ENCODE peak calls at places on chromosomes 2 and 18, in six cellular contexts. E, V, Q, K, G and N are unnamed samples.

GRCh38 chr2:24478243-24478642 is 12.8 kb upstream of the NCOA1 start:
- DNase-seq in E (no peak), V (no peak), Q (no peak), K (no peak), G (no peak), N (no peak)

GRCh38 chr2:184481862-184482261 is 116.5 kb upstream of the ZNF804A start:
- DNase-seq in E (no peak), V (no peak), Q (no peak), K (no peak), G (no peak), N (no peak)

GRCh38 chr2:99784282-99784681 is 294.5 kb upstream of the REV1 start:
- DNase-seq in E (no peak), V (no peak), Q (no peak), K (no peak), G (no peak), N (no peak)

GRCh38 chr18:59220164-59220783 is 316 bp downstream of the GRP start:
- DNase-seq in E (no peak), V (no peak), Q (no peak), K (no peak), G (no peak), N (no peak)

GRCh38 chr18:28823506-28824182 is 646.7 kb upstream of the CDH2 start:
- DNase-seq in E (no peak), V (no peak), Q (no peak), K (no peak), G (no peak), N (no peak)

GRCh38 chr18:41226186-41226585 is 728.8 kb upstream of the PIK3C3 start:
- DNase-seq in E (peak; percentile 84), V (no peak), Q (no peak), K (no peak), G (no peak), N (peak; percentile 90)

GRCh38 chr2:191705726-191706125 is 27.8 kb downstream of the NABP1 start:
- DNase-seq in E (peak; percentile 64), V (no peak), Q (no peak), K (no peak), G (no peak), N (no peak)

GRCh38 chr18:23721711-23722479 is 32.6 kb downstream of the LAMA3 start:
- DNase-seq in E (no peak), V (no peak), Q (no peak), K (no peak), G (no peak), N (peak; percentile 77)

GRCh38 chr2:122491011-122491410 is 735.6 kb downstream of the TSN start:
- DNase-seq in E (no peak), V (no peak), Q (no peak), K (no peak), G (no peak), N (no peak)

GRCh38 chr2:235024951-235025773 is 73.3 kb downstream of the SH3BP4 start:
- DNase-seq in E (no peak), V (no peak), Q (no peak), K (no peak), G (no peak), N (no peak)

GRCh38 chr18:2656237-2657042 is 914 bp downstream of the SMCHD1 start:
- DNase-seq in E (peak; percentile 32), V (no peak), Q (peak; percentile 45), K (peak; percentile 66), G (peak; percentile 74), N (peak; percentile 61)